ENCODE peak calls at places on chromosomes 16 and 17, in five cellular contexts. One of them, this sample, is unnamed.
A peak's percentile ranks its signal among the peaks of the same experiment; 100 is the strongest.

GRCh38 chr17:19398301-19399181 is 11.6 kb upstream of the MFAP4 start:
- DNase-seq in HT-29: peak; percentile 87
- DNase-seq in NCI-H2081: peak; percentile 54
- DNase-seq in breast epithelium: no peak
- DNase-seq in kidney glomerular epithelial cell: no peak
- DNase-seq in this sample: no peak

GRCh38 chr17:74862108-74862901 is 2.6 kb upstream of the GRIN2C start:
- DNase-seq in HT-29: peak; percentile 77
- DNase-seq in NCI-H2081: peak; percentile 42
- DNase-seq in breast epithelium: no peak
- DNase-seq in kidney glomerular epithelial cell: no peak
- DNase-seq in this sample: peak; percentile 59

GRCh38 chr17:4898927-4899326 is 409 bp upstream of the C17orf107 start:
- DNase-seq in HT-29: no peak
- DNase-seq in NCI-H2081: no peak
- DNase-seq in breast epithelium: no peak
- DNase-seq in kidney glomerular epithelial cell: no peak
- DNase-seq in this sample: no peak

GRCh38 chr17:77332981-77333685 is 192.4 kb downstream of the SEC14L1 start:
- DNase-seq in HT-29: peak; percentile 52
- DNase-seq in NCI-H2081: no peak
- DNase-seq in breast epithelium: peak; percentile 19
- DNase-seq in kidney glomerular epithelial cell: no peak
- DNase-seq in this sample: no peak

GRCh38 chr16:65102326-65102725 is 19.5 kb downstream of the CDH11 start:
- DNase-seq in HT-29: no peak
- DNase-seq in NCI-H2081: no peak
- DNase-seq in breast epithelium: no peak
- DNase-seq in kidney glomerular epithelial cell: no peak
- DNase-seq in this sample: no peak

GRCh38 chr16:68980695-68981315 is 124.6 kb upstream of the HAS3 start:
- DNase-seq in HT-29: no peak
- DNase-seq in NCI-H2081: no peak
- DNase-seq in breast epithelium: no peak
- DNase-seq in kidney glomerular epithelial cell: no peak
- DNase-seq in this sample: no peak

GRCh38 chr16:9378876-9379275 is 287.4 kb downstream of the HAPSTR1 start:
- DNase-seq in HT-29: no peak
- DNase-seq in NCI-H2081: no peak
- DNase-seq in breast epithelium: no peak
- DNase-seq in kidney glomerular epithelial cell: no peak
- DNase-seq in this sample: no peak

GRCh38 chr16:56145369-56145768 is 45.9 kb upstream of the GNAO1 start:
- DNase-seq in HT-29: no peak
- DNase-seq in NCI-H2081: no peak
- DNase-seq in breast epithelium: no peak
- DNase-seq in kidney glomerular epithelial cell: no peak
- DNase-seq in this sample: no peak

GRCh38 chr16:49052846-49053245 is 228.8 kb downstream of the CBLN1 start:
- DNase-seq in HT-29: no peak
- DNase-seq in NCI-H2081: no peak
- DNase-seq in breast epithelium: no peak
- DNase-seq in kidney glomerular epithelial cell: no peak
- DNase-seq in this sample: no peak

GRCh38 chr17:60170835-60171752 is 21.3 kb downstream of the CA4 start:
- DNase-seq in HT-29: no peak
- DNase-seq in NCI-H2081: peak; percentile 69
- DNase-seq in breast epithelium: no peak
- DNase-seq in kidney glomerular epithelial cell: no peak
- DNase-seq in this sample: no peak

GRCh38 chr17:47102914-47103313 is 86.2 kb downstream of the CDC27 start:
- DNase-seq in HT-29: no peak
- DNase-seq in NCI-H2081: no peak
- DNase-seq in breast epithelium: no peak
- DNase-seq in kidney glomerular epithelial cell: no peak
- DNase-seq in this sample: no peak

GRCh38 chr17:69404398-69404797 is 10.1 kb upstream of the MAP2K6 start:
- DNase-seq in HT-29: no peak
- DNase-seq in NCI-H2081: no peak
- DNase-seq in breast epithelium: no peak
- DNase-seq in kidney glomerular epithelial cell: no peak
- DNase-seq in this sample: no peak

GRCh38 chr17:38797091-38797490 is 2.3 kb downstream of the PIP4K2B start:
- DNase-seq in HT-29: no peak
- DNase-seq in NCI-H2081: no peak
- DNase-seq in breast epithelium: no peak
- DNase-seq in kidney glomerular epithelial cell: no peak
- DNase-seq in this sample: no peak

GRCh38 chr16:3349175-3349574 is 6.5 kb upstream of the OR2C1 start:
- DNase-seq in HT-29: no peak
- DNase-seq in NCI-H2081: no peak
- DNase-seq in breast epithelium: no peak
- DNase-seq in kidney glomerular epithelial cell: no peak
- DNase-seq in this sample: no peak

GRCh38 chr17:40615295-40615988 is 32.2 kb downstream of the SMARCE1 start:
- DNase-seq in HT-29: peak; percentile 83
- DNase-seq in NCI-H2081: peak; percentile 17
- DNase-seq in breast epithelium: no peak
- DNase-seq in kidney glomerular epithelial cell: peak; percentile 42
- DNase-seq in this sample: peak; percentile 73

GRCh38 chr17:67202503-67202902 is 42.5 kb downstream of the HELZ start:
- DNase-seq in HT-29: no peak
- DNase-seq in NCI-H2081: no peak
- DNase-seq in breast epithelium: no peak
- DNase-seq in kidney glomerular epithelial cell: no peak
- DNase-seq in this sample: no peak

GRCh38 chr16:48158296-48158695 is 2.5 kb upstream of the ABCC12 start:
- DNase-seq in HT-29: no peak
- DNase-seq in NCI-H2081: no peak
- DNase-seq in breast epithelium: no peak
- DNase-seq in kidney glomerular epithelial cell: peak; percentile 34
- DNase-seq in this sample: peak; percentile 61

GRCh38 chr16:10178079-10178478 is 4.1 kb downstream of the GRIN2A start:
- DNase-seq in HT-29: no peak
- DNase-seq in NCI-H2081: no peak
- DNase-seq in breast epithelium: no peak
- DNase-seq in kidney glomerular epithelial cell: no peak
- DNase-seq in this sample: no peak

GRCh38 chr16:19169081-19169639 is 1.1 kb downstream of the SYT17 start:
- DNase-seq in HT-29: no peak
- DNase-seq in NCI-H2081: no peak
- DNase-seq in breast epithelium: no peak
- DNase-seq in kidney glomerular epithelial cell: no peak
- DNase-seq in this sample: no peak

GRCh38 chr16:86878290-86879160 is 300.2 kb downstream of the FOXL1 start:
- DNase-seq in HT-29: no peak
- DNase-seq in NCI-H2081: no peak
- DNase-seq in breast epithelium: no peak
- DNase-seq in kidney glomerular epithelial cell: no peak
- DNase-seq in this sample: no peak

This sample was measured in ACHN.